ENCODE peak calls at places on chromosomes 3 and 15, in seven cellular contexts. One of them, this sample, is unnamed.

GRCh38 chr15:73887481-73887880 is 14.1 kb downstream of the TBC1D21 start:
- DNase-seq in lower leg skin: no peak
- DNase-seq in IMR-90: no peak
- DNase-seq in stomach: no peak
- DNase-seq in body of pancreas: no peak
- DNase-seq in transverse colon: no peak
- DNase-seq in adrenal gland: no peak
- DNase-seq in this sample: no peak

GRCh38 chr3:143207338-143207961 is 87.9 kb downstream of the CHST2 start:
- DNase-seq in lower leg skin: no peak
- DNase-seq in IMR-90: peak
- DNase-seq in stomach: no peak
- DNase-seq in body of pancreas: no peak
- DNase-seq in transverse colon: no peak
- DNase-seq in adrenal gland: no peak
- DNase-seq in this sample: peak

GRCh38 chr15:98906712-98907083 is 100.9 kb downstream of the PGPEP1L start:
- DNase-seq in lower leg skin: no peak
- DNase-seq in IMR-90: peak
- DNase-seq in stomach: peak
- DNase-seq in body of pancreas: no peak
- DNase-seq in transverse colon: no peak
- DNase-seq in adrenal gland: no peak
- DNase-seq in this sample: no peak

GRCh38 chr3:11481561-11481960 is 162.2 kb downstream of the VGLL4 start:
- DNase-seq in lower leg skin: no peak
- DNase-seq in IMR-90: no peak
- DNase-seq in stomach: peak
- DNase-seq in body of pancreas: peak
- DNase-seq in transverse colon: no peak
- DNase-seq in adrenal gland: no peak
- DNase-seq in this sample: no peak

GRCh38 chr3:184727357-184728060 is 15.6 kb upstream of the MAGEF1 start:
- DNase-seq in lower leg skin: peak
- DNase-seq in IMR-90: peak
- DNase-seq in stomach: peak
- DNase-seq in body of pancreas: peak
- DNase-seq in transverse colon: peak
- DNase-seq in adrenal gland: peak
- DNase-seq in this sample: peak

GRCh38 chr15:76905013-76905839 is at the start of gene SCAPER:
- DNase-seq in lower leg skin: peak
- DNase-seq in IMR-90: peak
- DNase-seq in stomach: peak
- DNase-seq in body of pancreas: peak
- DNase-seq in transverse colon: peak
- DNase-seq in adrenal gland: peak
- DNase-seq in this sample: peak

GRCh38 chr3:193943200-193943599 is 192.7 kb upstream of the HES1 start:
- DNase-seq in lower leg skin: no peak
- DNase-seq in IMR-90: no peak
- DNase-seq in stomach: no peak
- DNase-seq in body of pancreas: no peak
- DNase-seq in transverse colon: no peak
- DNase-seq in adrenal gland: no peak
- DNase-seq in this sample: no peak

GRCh38 chr3:136281966-136282554 is 31.9 kb downstream of the PCCB start:
- DNase-seq in lower leg skin: no peak
- DNase-seq in IMR-90: no peak
- DNase-seq in stomach: no peak
- DNase-seq in body of pancreas: no peak
- DNase-seq in transverse colon: no peak
- DNase-seq in adrenal gland: no peak
- DNase-seq in this sample: no peak

GRCh38 chr15:84684092-84684491 is 26.1 kb upstream of the NMB start:
- DNase-seq in lower leg skin: no peak
- DNase-seq in IMR-90: peak
- DNase-seq in stomach: no peak
- DNase-seq in body of pancreas: no peak
- DNase-seq in transverse colon: no peak
- DNase-seq in adrenal gland: no peak
- DNase-seq in this sample: no peak

GRCh38 chr3:191470080-191470479 is 9.1 kb downstream of the PYDC2 start:
- DNase-seq in lower leg skin: no peak
- DNase-seq in IMR-90: no peak
- DNase-seq in stomach: no peak
- DNase-seq in body of pancreas: no peak
- DNase-seq in transverse colon: no peak
- DNase-seq in adrenal gland: no peak
- DNase-seq in this sample: no peak

GRCh38 chr3:159629329-159630084 is 359.1 kb upstream of the IL12A start:
- DNase-seq in lower leg skin: no peak
- DNase-seq in IMR-90: no peak
- DNase-seq in stomach: no peak
- DNase-seq in body of pancreas: no peak
- DNase-seq in transverse colon: no peak
- DNase-seq in adrenal gland: no peak
- DNase-seq in this sample: no peak

GRCh38 chr15:68307131-68307928 is 29.8 kb downstream of the FEM1B start:
- DNase-seq in lower leg skin: no peak
- DNase-seq in IMR-90: no peak
- DNase-seq in stomach: peak
- DNase-seq in body of pancreas: no peak
- DNase-seq in transverse colon: no peak
- DNase-seq in adrenal gland: peak
- DNase-seq in this sample: no peak

GRCh38 chr3:10594915-10595314 is 89.5 kb upstream of the ATP2B2 start:
- DNase-seq in lower leg skin: no peak
- DNase-seq in IMR-90: peak
- DNase-seq in stomach: no peak
- DNase-seq in body of pancreas: peak
- DNase-seq in transverse colon: no peak
- DNase-seq in adrenal gland: peak
- DNase-seq in this sample: peak

GRCh38 chr3:116316781-116317180 is 128.5 kb downstream of the LSAMP start:
- DNase-seq in lower leg skin: no peak
- DNase-seq in IMR-90: no peak
- DNase-seq in stomach: no peak
- DNase-seq in body of pancreas: no peak
- DNase-seq in transverse colon: no peak
- DNase-seq in adrenal gland: no peak
- DNase-seq in this sample: no peak

GRCh38 chr3:96813134-96813819 is 1.1 kb upstream of the EPHA6 start:
- DNase-seq in lower leg skin: no peak
- DNase-seq in IMR-90: peak
- DNase-seq in stomach: peak
- DNase-seq in body of pancreas: peak
- DNase-seq in transverse colon: peak
- DNase-seq in adrenal gland: peak
- DNase-seq in this sample: peak

GRCh38 chr3:73542127-73542526 is 82.6 kb downstream of the PDZRN3 start:
- DNase-seq in lower leg skin: no peak
- DNase-seq in IMR-90: no peak
- DNase-seq in stomach: peak
- DNase-seq in body of pancreas: peak
- DNase-seq in transverse colon: peak
- DNase-seq in adrenal gland: no peak
- DNase-seq in this sample: no peak

GRCh38 chr15:65371976-65372786 is 5.6 kb downstream of the IGDCC3 start:
- DNase-seq in lower leg skin: no peak
- DNase-seq in IMR-90: no peak
- DNase-seq in stomach: no peak
- DNase-seq in body of pancreas: no peak
- DNase-seq in transverse colon: no peak
- DNase-seq in adrenal gland: no peak
- DNase-seq in this sample: no peak

GRCh38 chr3:170768334-170768801 is 101.6 kb downstream of the RPL22L1 start:
- DNase-seq in lower leg skin: no peak
- DNase-seq in IMR-90: peak
- DNase-seq in stomach: no peak
- DNase-seq in body of pancreas: no peak
- DNase-seq in transverse colon: no peak
- DNase-seq in adrenal gland: no peak
- DNase-seq in this sample: peak

GRCh38 chr15:92118162-92118935 is 264.8 kb downstream of the SLCO3A1 start:
- DNase-seq in lower leg skin: no peak
- DNase-seq in IMR-90: peak
- DNase-seq in stomach: no peak
- DNase-seq in body of pancreas: no peak
- DNase-seq in transverse colon: no peak
- DNase-seq in adrenal gland: no peak
- DNase-seq in this sample: no peak

GRCh38 chr15:70892912-70893560 is 410 bp downstream of the LRRC49 start:
- DNase-seq in lower leg skin: no peak
- DNase-seq in IMR-90: peak
- DNase-seq in stomach: no peak
- DNase-seq in body of pancreas: no peak
- DNase-seq in transverse colon: peak
- DNase-seq in adrenal gland: no peak
- DNase-seq in this sample: peak

DNA sequence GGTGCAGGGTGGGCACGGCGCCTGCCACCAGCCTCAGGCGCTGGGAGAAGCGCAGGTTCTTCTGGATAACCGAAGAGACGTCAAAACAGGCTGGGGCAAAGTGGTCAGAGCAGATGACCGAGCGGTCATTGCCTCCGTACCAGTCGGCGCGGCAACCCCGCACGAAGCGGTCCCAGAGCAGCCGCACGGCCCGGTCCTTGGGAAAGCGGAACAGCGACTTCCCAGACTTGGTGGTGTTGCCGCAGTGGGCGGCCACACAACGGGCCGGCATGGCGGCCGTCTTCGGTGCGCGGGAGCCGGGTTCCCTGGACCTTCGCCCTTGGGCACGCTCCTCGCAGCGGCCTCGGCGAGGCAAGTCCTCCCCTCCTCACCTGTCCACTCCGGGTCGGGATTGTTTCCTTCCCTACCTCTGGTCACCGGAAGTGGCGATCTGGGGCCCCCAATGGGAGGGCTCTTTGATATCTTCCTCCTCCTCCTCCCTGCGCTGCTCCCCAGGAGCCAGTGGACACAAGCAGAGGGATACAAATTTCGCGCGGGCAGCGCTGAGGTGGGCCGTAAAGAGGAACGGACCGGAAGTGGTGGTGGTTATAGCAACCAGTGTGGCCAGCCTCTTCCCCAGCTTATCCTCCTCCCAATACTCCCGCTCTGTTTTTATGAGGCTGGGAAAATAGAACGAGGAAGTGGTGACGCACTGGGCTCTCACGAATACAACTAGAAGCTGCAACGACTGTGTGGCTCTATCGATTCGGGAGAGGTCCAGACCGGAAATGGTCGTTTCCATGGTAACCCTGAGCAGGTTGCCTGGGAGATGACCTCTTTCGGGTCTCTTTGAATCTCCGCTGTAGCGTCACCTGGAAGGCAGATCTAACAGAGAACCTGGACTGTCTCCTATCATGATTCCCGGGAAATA is at the start of the genes LRRC49 and THAP10:
- DNase-seq in lower leg skin: peak
- DNase-seq in IMR-90: peak
- DNase-seq in stomach: peak
- DNase-seq in body of pancreas: peak
- DNase-seq in transverse colon: peak
- DNase-seq in adrenal gland: peak
- DNase-seq in this sample: peak
- TF ChIP-seq POLR2A in lower leg skin: no peak
- TF ChIP-seq POLR2A in IMR-90: peak
- TF ChIP-seq POLR2A in stomach: no peak
- TF ChIP-seq POLR2A in body of pancreas: no peak
- TF ChIP-seq POLR2A in transverse colon: no peak
- TF ChIP-seq POLR2A in adrenal gland: no peak
- TF ChIP-seq POLR2A in this sample: peak

DNA sequence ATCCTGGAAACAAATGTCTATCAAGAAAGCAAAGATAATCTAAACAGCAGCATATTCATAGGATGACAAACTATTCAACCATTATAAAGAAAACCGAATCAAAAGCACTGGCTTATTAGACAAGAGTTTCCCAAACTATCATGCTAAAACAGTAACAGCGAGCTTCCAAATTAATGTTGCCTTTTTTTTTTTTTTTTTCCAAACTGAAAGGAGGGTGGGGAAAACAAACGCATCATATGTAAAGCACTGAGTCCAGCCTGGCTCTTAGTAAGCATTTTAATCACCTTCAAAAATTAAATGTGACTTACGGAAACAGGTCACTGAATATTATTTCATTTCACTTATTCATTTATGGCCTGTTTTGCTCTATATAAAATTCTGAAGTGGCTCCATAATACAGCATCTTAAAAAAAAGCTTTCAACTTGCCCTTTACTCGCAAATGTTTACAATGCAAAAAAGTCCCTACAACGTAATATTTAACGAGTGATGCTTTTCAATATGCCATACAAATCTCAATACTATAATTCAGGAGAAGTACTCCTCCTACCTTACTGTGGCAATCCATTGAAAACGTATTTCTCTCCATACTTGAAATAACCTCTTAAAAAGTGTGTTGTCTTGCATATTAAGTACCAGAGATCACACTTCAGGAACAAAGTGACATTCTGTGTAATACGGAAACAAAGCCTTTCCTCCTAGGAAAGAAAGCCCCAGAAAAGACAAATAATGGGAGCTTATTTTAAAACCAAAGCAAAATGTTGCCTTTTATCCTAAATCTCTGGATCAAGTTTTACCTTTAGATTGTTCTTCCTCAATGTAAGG is 2.1 kb downstream of the TJP1 start:
- DNase-seq in lower leg skin: no peak
- DNase-seq in IMR-90: peak
- DNase-seq in stomach: no peak
- DNase-seq in body of pancreas: no peak
- DNase-seq in transverse colon: no peak
- DNase-seq in adrenal gland: no peak
- DNase-seq in this sample: no peak
- TF ChIP-seq POLR2A in lower leg skin: no peak
- TF ChIP-seq POLR2A in IMR-90: no peak
- TF ChIP-seq POLR2A in stomach: no peak
- TF ChIP-seq POLR2A in body of pancreas: no peak
- TF ChIP-seq POLR2A in transverse colon: no peak
- TF ChIP-seq POLR2A in adrenal gland: no peak
- TF ChIP-seq POLR2A in this sample: no peak

GRCh38 chr3:195700319-195700718 is 20.5 kb upstream of the MUC20 start:
- DNase-seq in lower leg skin: no peak
- DNase-seq in IMR-90: no peak
- DNase-seq in stomach: no peak
- DNase-seq in body of pancreas: no peak
- DNase-seq in transverse colon: no peak
- DNase-seq in adrenal gland: no peak
- DNase-seq in this sample: no peak
- TF ChIP-seq POLR2A in lower leg skin: no peak
- TF ChIP-seq POLR2A in IMR-90: no peak
- TF ChIP-seq POLR2A in stomach: no peak
- TF ChIP-seq POLR2A in body of pancreas: no peak
- TF ChIP-seq POLR2A in transverse colon: no peak
- TF ChIP-seq POLR2A in adrenal gland: no peak
- TF ChIP-seq POLR2A in this sample: no peak

DNA sequence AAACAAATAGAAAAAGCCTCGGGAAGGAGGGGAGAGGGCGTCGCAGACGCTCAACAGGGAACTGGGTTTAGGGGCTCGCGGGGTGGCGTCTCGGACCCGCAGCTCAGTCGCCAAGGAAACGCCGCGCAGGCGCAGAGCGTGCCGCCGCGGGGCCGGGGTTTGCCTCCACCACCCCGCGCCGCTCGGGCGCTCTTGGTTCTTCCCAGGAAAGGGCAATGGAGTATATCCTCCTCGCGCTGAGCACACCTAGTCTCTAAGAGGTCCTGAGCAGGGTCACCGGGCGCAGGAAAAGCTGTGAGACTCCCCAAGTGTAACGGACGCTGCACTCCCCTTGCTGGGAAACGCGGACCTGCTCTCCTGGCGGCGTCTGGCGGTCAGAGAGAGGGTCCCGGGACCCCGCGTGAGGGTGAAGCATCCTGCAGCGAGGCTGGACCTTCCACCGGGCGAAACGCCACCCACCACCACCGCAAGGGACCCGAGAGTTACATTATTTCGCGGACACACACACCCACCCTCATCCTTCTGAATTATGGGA is 713 bp downstream of the PLCH1 start:
- DNase-seq in lower leg skin: no peak
- DNase-seq in IMR-90: peak
- DNase-seq in stomach: peak
- DNase-seq in body of pancreas: peak
- DNase-seq in transverse colon: peak
- DNase-seq in adrenal gland: peak
- DNase-seq in this sample: peak
- TF ChIP-seq POLR2A in lower leg skin: no peak
- TF ChIP-seq POLR2A in IMR-90: no peak
- TF ChIP-seq POLR2A in stomach: no peak
- TF ChIP-seq POLR2A in body of pancreas: no peak
- TF ChIP-seq POLR2A in transverse colon: peak
- TF ChIP-seq POLR2A in adrenal gland: no peak
- TF ChIP-seq POLR2A in this sample: no peak

This sample was measured in erythroblast.